ENCODE peak calls at places on chromosomes 3 and 15, in ten cellular contexts. One of them, this sample, is unnamed.

GRCh38 chr3:8532251-8532831 is 30.7 kb downstream of the LMCD1 start:
- DNase-seq in fibroblast of pulmonary artery: no peak
- DNase-seq in mucosa of descending colon: no peak
- DNase-seq in aorta: no peak
- DNase-seq in foreskin fibroblast: peak; percentile 80
- DNase-seq in IMR-90: peak; percentile 71
- DNase-seq in HFF-Myc: no peak
- DNase-seq in mammary epithelial cell: no peak
- DNase-seq in AG09309: no peak
- DNase-seq in GM12865: no peak
- DNase-seq in this sample: peak; percentile 98

GRCh38 chr3:32743934-32744333 is 58.9 kb downstream of the CNOT10 start:
- DNase-seq in fibroblast of pulmonary artery: peak; percentile 80
- DNase-seq in mucosa of descending colon: no peak
- DNase-seq in aorta: no peak
- DNase-seq in foreskin fibroblast: peak; percentile 66
- DNase-seq in IMR-90: peak; percentile 38
- DNase-seq in HFF-Myc: peak; percentile 1
- DNase-seq in mammary epithelial cell: no peak
- DNase-seq in AG09309: peak; percentile 70
- DNase-seq in GM12865: no peak
- DNase-seq in this sample: peak; percentile 65

GRCh38 chr15:26891448-26891881 is 24.6 kb downstream of the GABRA5 start:
- DNase-seq in fibroblast of pulmonary artery: peak; percentile 71
- DNase-seq in mucosa of descending colon: no peak
- DNase-seq in aorta: no peak
- DNase-seq in foreskin fibroblast: peak; percentile 53
- DNase-seq in IMR-90: peak; percentile 38
- DNase-seq in HFF-Myc: peak; percentile 30
- DNase-seq in mammary epithelial cell: peak; percentile 41
- DNase-seq in AG09309: peak; percentile 13
- DNase-seq in GM12865: peak; percentile 51
- DNase-seq in this sample: peak; percentile 67

GRCh38 chr15:25858952-25859760 is 4.0 kb downstream of the ATP10A start:
- DNase-seq in fibroblast of pulmonary artery: no peak
- DNase-seq in mucosa of descending colon: no peak
- DNase-seq in aorta: no peak
- DNase-seq in foreskin fibroblast: no peak
- DNase-seq in IMR-90: no peak
- DNase-seq in HFF-Myc: no peak
- DNase-seq in mammary epithelial cell: no peak
- DNase-seq in AG09309: no peak
- DNase-seq in GM12865: no peak
- DNase-seq in this sample: no peak

GRCh38 chr15:89999676-90000174 is 1.4 kb upstream of the ZNF710 start:
- DNase-seq in fibroblast of pulmonary artery: no peak
- DNase-seq in mucosa of descending colon: peak; percentile 64
- DNase-seq in aorta: no peak
- DNase-seq in foreskin fibroblast: peak; percentile 62
- DNase-seq in IMR-90: peak; percentile 9
- DNase-seq in HFF-Myc: no peak
- DNase-seq in mammary epithelial cell: no peak
- DNase-seq in AG09309: no peak
- DNase-seq in GM12865: no peak
- DNase-seq in this sample: peak; percentile 32

GRCh38 chr15:91950054-91950453 is 96.5 kb downstream of the SLCO3A1 start:
- DNase-seq in fibroblast of pulmonary artery: no peak
- DNase-seq in mucosa of descending colon: no peak
- DNase-seq in aorta: no peak
- DNase-seq in foreskin fibroblast: no peak
- DNase-seq in IMR-90: no peak
- DNase-seq in HFF-Myc: no peak
- DNase-seq in mammary epithelial cell: no peak
- DNase-seq in AG09309: no peak
- DNase-seq in GM12865: no peak
- DNase-seq in this sample: no peak

GRCh38 chr3:63048927-63049326 is 173.7 kb upstream of the CADPS start:
- DNase-seq in fibroblast of pulmonary artery: no peak
- DNase-seq in mucosa of descending colon: no peak
- DNase-seq in aorta: no peak
- DNase-seq in foreskin fibroblast: no peak
- DNase-seq in IMR-90: no peak
- DNase-seq in HFF-Myc: no peak
- DNase-seq in mammary epithelial cell: no peak
- DNase-seq in AG09309: no peak
- DNase-seq in GM12865: no peak
- DNase-seq in this sample: no peak

GRCh38 chr3:189410522-189410921 is 220.7 kb upstream of the TP63 start:
- DNase-seq in fibroblast of pulmonary artery: no peak
- DNase-seq in mucosa of descending colon: no peak
- DNase-seq in aorta: no peak
- DNase-seq in foreskin fibroblast: no peak
- DNase-seq in IMR-90: no peak
- DNase-seq in HFF-Myc: no peak
- DNase-seq in mammary epithelial cell: no peak
- DNase-seq in AG09309: no peak
- DNase-seq in GM12865: no peak
- DNase-seq in this sample: no peak

GRCh38 chr3:184783309-184783708 is 28.7 kb upstream of the VPS8 start:
- DNase-seq in fibroblast of pulmonary artery: no peak
- DNase-seq in mucosa of descending colon: no peak
- DNase-seq in aorta: no peak
- DNase-seq in foreskin fibroblast: no peak
- DNase-seq in IMR-90: peak; percentile 38
- DNase-seq in HFF-Myc: no peak
- DNase-seq in mammary epithelial cell: no peak
- DNase-seq in AG09309: no peak
- DNase-seq in GM12865: no peak
- DNase-seq in this sample: no peak

GRCh38 chr15:42159381-42160015 is 3.1 kb upstream of the PLA2G4F start:
- DNase-seq in fibroblast of pulmonary artery: no peak
- DNase-seq in mucosa of descending colon: no peak
- DNase-seq in aorta: no peak
- DNase-seq in foreskin fibroblast: no peak
- DNase-seq in IMR-90: no peak
- DNase-seq in HFF-Myc: no peak
- DNase-seq in mammary epithelial cell: no peak
- DNase-seq in AG09309: no peak
- DNase-seq in GM12865: no peak
- DNase-seq in this sample: no peak

GRCh38 chr15:40806672-40807027 is 239 bp upstream of the ZFYVE19 start:
- DNase-seq in fibroblast of pulmonary artery: no peak
- DNase-seq in mucosa of descending colon: no peak
- DNase-seq in aorta: no peak
- DNase-seq in foreskin fibroblast: no peak
- DNase-seq in IMR-90: no peak
- DNase-seq in HFF-Myc: no peak
- DNase-seq in mammary epithelial cell: no peak
- DNase-seq in AG09309: no peak
- DNase-seq in GM12865: no peak
- DNase-seq in this sample: no peak

GRCh38 chr15:52499506-52499905 is 29.2 kb downstream of the MYO5A start:
- DNase-seq in fibroblast of pulmonary artery: no peak
- DNase-seq in mucosa of descending colon: no peak
- DNase-seq in aorta: no peak
- DNase-seq in foreskin fibroblast: no peak
- DNase-seq in IMR-90: no peak
- DNase-seq in HFF-Myc: no peak
- DNase-seq in mammary epithelial cell: no peak
- DNase-seq in AG09309: no peak
- DNase-seq in GM12865: no peak
- DNase-seq in this sample: no peak

DNA sequence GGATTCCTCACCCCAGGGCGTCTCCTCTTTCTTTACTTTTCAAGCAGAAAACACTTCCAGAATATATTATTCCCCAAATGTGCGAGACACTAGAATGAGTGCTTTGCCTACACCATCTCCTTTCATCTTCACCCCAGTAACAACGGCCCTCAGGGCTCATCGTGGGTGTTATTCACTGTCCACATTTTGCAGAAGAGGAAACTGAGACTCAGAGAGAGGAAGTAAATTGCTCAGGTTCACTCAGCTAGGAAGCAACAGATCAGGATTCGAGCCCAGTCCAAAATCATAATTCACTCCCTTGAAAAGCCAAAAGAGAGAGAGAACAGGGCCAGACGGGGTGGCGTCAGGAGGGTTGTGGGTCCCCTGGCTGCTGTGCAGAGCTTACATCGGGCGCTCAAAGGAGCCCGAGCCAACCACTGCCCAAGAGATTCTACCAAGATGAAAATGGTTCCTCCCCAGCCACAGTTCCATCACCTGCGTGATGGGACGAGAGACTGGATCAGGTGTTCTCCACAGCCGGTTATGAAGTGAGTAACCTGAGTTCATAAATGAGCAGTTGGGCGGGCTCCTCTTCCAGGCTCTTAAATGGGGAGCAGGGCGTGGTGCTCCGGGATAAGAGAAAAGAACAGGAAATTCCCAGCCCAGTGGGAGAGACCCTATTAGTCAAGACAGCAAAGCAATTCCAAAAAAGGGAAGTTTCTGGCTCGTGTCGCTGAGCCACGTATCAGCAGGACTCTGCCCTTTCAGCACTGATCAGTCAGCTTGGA is 48.6 kb upstream of the FLNB start:
- DNase-seq in fibroblast of pulmonary artery: peak; percentile 70
- DNase-seq in mucosa of descending colon: no peak
- DNase-seq in aorta: peak; percentile 63
- DNase-seq in foreskin fibroblast: no peak
- DNase-seq in IMR-90: peak; percentile 47
- DNase-seq in HFF-Myc: no peak
- DNase-seq in mammary epithelial cell: peak; percentile 74
- DNase-seq in AG09309: no peak
- DNase-seq in GM12865: no peak
- DNase-seq in this sample: no peak
- H3K4me3 ChIP-seq in fibroblast of pulmonary artery: no peak overlapping the region
- H3K4me3 ChIP-seq in mucosa of descending colon: no peak overlapping the region
- H3K4me3 ChIP-seq in aorta: no peak overlapping the region
- H3K4me3 ChIP-seq in foreskin fibroblast: no peak overlapping the region
- H3K4me3 ChIP-seq in IMR-90: no peak overlapping the region
- H3K4me3 ChIP-seq in HFF-Myc: no peak overlapping the region
- H3K4me3 ChIP-seq in mammary epithelial cell: no peak overlapping the region
- H3K4me3 ChIP-seq in AG09309: no peak overlapping the region
- H3K4me3 ChIP-seq in GM12865: no peak overlapping the region
- H3K4me3 ChIP-seq in this sample: no peak overlapping the region

GRCh38 chr3:181755959-181756358 is 44.2 kb downstream of the SOX2 start:
- DNase-seq in fibroblast of pulmonary artery: no peak
- DNase-seq in mucosa of descending colon: no peak
- DNase-seq in aorta: no peak
- DNase-seq in foreskin fibroblast: no peak
- DNase-seq in IMR-90: no peak
- DNase-seq in HFF-Myc: no peak
- DNase-seq in mammary epithelial cell: no peak
- DNase-seq in AG09309: no peak
- DNase-seq in GM12865: no peak
- DNase-seq in this sample: no peak
- H3K4me3 ChIP-seq in fibroblast of pulmonary artery: no peak overlapping the region
- H3K4me3 ChIP-seq in mucosa of descending colon: no peak overlapping the region
- H3K4me3 ChIP-seq in aorta: no peak overlapping the region
- H3K4me3 ChIP-seq in foreskin fibroblast: no peak overlapping the region
- H3K4me3 ChIP-seq in IMR-90: no peak overlapping the region
- H3K4me3 ChIP-seq in HFF-Myc: no peak overlapping the region
- H3K4me3 ChIP-seq in mammary epithelial cell: no peak overlapping the region
- H3K4me3 ChIP-seq in AG09309: no peak overlapping the region
- H3K4me3 ChIP-seq in GM12865: no peak overlapping the region
- H3K4me3 ChIP-seq in this sample: no peak overlapping the region

GRCh38 chr15:93066834-93067648 is 22.0 kb downstream of the RGMA start:
- DNase-seq in fibroblast of pulmonary artery: no peak
- DNase-seq in mucosa of descending colon: no peak
- DNase-seq in aorta: peak; percentile 33
- DNase-seq in foreskin fibroblast: no peak
- DNase-seq in IMR-90: no peak
- DNase-seq in HFF-Myc: no peak
- DNase-seq in mammary epithelial cell: no peak
- DNase-seq in AG09309: no peak
- DNase-seq in GM12865: no peak
- DNase-seq in this sample: no peak
- H3K4me3 ChIP-seq in fibroblast of pulmonary artery: no peak overlapping the region
- H3K4me3 ChIP-seq in mucosa of descending colon: no peak overlapping the region
- H3K4me3 ChIP-seq in aorta: no peak overlapping the region
- H3K4me3 ChIP-seq in foreskin fibroblast: no peak overlapping the region
- H3K4me3 ChIP-seq in IMR-90: no peak overlapping the region
- H3K4me3 ChIP-seq in HFF-Myc: no peak overlapping the region
- H3K4me3 ChIP-seq in mammary epithelial cell: no peak overlapping the region
- H3K4me3 ChIP-seq in AG09309: no peak overlapping the region
- H3K4me3 ChIP-seq in GM12865: no peak overlapping the region
- H3K4me3 ChIP-seq in this sample: no peak overlapping the region

GRCh38 chr3:31181661-31182060 is 287.2 kb upstream of the GADL1 start:
- DNase-seq in fibroblast of pulmonary artery: no peak
- DNase-seq in mucosa of descending colon: peak; percentile 46
- DNase-seq in aorta: no peak
- DNase-seq in foreskin fibroblast: no peak
- DNase-seq in IMR-90: no peak
- DNase-seq in HFF-Myc: no peak
- DNase-seq in mammary epithelial cell: no peak
- DNase-seq in AG09309: no peak
- DNase-seq in GM12865: no peak
- DNase-seq in this sample: no peak

GRCh38 chr3:31180274-31180673 is 285.8 kb upstream of the GADL1 start:
- DNase-seq in fibroblast of pulmonary artery: no peak
- DNase-seq in mucosa of descending colon: no peak
- DNase-seq in aorta: no peak
- DNase-seq in foreskin fibroblast: no peak
- DNase-seq in IMR-90: no peak
- DNase-seq in HFF-Myc: no peak
- DNase-seq in mammary epithelial cell: no peak
- DNase-seq in AG09309: no peak
- DNase-seq in GM12865: no peak
- DNase-seq in this sample: no peak

GRCh38 chr3:31182639-31183038 is 288.2 kb upstream of the GADL1 start:
- DNase-seq in fibroblast of pulmonary artery: no peak
- DNase-seq in mucosa of descending colon: no peak
- DNase-seq in aorta: no peak
- DNase-seq in foreskin fibroblast: no peak
- DNase-seq in IMR-90: no peak
- DNase-seq in HFF-Myc: no peak
- DNase-seq in mammary epithelial cell: no peak
- DNase-seq in AG09309: no peak
- DNase-seq in GM12865: no peak
- DNase-seq in this sample: no peak

GRCh38 chr3:31178467-31178866 is 284.0 kb upstream of the GADL1 start:
- DNase-seq in fibroblast of pulmonary artery: no peak
- DNase-seq in mucosa of descending colon: no peak
- DNase-seq in aorta: no peak
- DNase-seq in foreskin fibroblast: no peak
- DNase-seq in IMR-90: no peak
- DNase-seq in HFF-Myc: no peak
- DNase-seq in mammary epithelial cell: no peak
- DNase-seq in AG09309: no peak
- DNase-seq in GM12865: no peak
- DNase-seq in this sample: no peak

DNA sequence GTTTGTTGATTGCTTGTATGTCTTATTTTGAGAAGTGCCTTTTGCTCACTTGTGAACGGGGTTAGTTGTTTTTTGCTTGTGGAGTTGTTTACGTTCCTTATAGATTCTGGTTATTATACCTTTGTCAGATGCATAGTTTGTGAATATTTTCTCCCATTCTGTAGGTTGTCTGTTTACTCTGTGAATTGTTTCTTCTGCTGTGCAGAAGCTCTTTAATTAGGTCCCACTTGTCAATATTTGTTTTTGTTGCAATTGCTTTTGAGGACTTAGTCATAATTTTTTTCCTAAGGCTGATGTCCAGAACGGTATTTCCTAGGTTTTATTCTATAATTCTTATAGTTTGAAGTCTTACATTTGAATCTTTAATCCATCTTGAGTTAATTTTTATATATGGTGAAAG is 285.3 kb upstream of the GADL1 start:
- DNase-seq in fibroblast of pulmonary artery: no peak
- DNase-seq in mucosa of descending colon: no peak
- DNase-seq in aorta: no peak
- DNase-seq in foreskin fibroblast: no peak
- DNase-seq in IMR-90: no peak
- DNase-seq in HFF-Myc: no peak
- DNase-seq in mammary epithelial cell: no peak
- DNase-seq in AG09309: no peak
- DNase-seq in GM12865: no peak
- DNase-seq in this sample: no peak
- H3K4me3 ChIP-seq in fibroblast of pulmonary artery: no peak overlapping the region
- H3K4me3 ChIP-seq in mucosa of descending colon: no peak overlapping the region
- H3K4me3 ChIP-seq in aorta: no peak overlapping the region
- H3K4me3 ChIP-seq in foreskin fibroblast: no peak overlapping the region
- H3K4me3 ChIP-seq in IMR-90: no peak overlapping the region
- H3K4me3 ChIP-seq in HFF-Myc: no peak overlapping the region
- H3K4me3 ChIP-seq in mammary epithelial cell: no peak overlapping the region
- H3K4me3 ChIP-seq in AG09309: no peak overlapping the region
- H3K4me3 ChIP-seq in GM12865: no peak overlapping the region
- H3K4me3 ChIP-seq in this sample: no peak overlapping the region